ENCODE peak calls at places on chromosomes 2 and 18, in four cellular contexts. F is K562, G is SK-N-SH, I is GM12878. V is an unnamed sample.

GRCh38 chr2:237744613-237745249 is 53.8 kb upstream of the RBM44 start:
- DNase-seq in G (peak; percentile 92), F (peak; percentile 75), I (no peak), V (peak; percentile 23)

GRCh38 chr2:205892141-205893064 is 193.6 kb downstream of the INO80D start:
- DNase-seq in G (no peak), F (no peak), I (no peak), V (no peak)

GRCh38 chr2:199488772-199489400 is 31.1 kb upstream of the SATB2 start:
- DNase-seq in F (peak; percentile 65), I (no peak), G (peak; percentile 59), V (no peak)

GRCh38 chr2:215601990-215602721 is 166.3 kb upstream of the FN1 start:
- DNase-seq in G (no peak), I (no peak), F (no peak), V (no peak)

GRCh38 chr2:98519851-98520250 is 75.2 kb downstream of the INPP4A start:
- DNase-seq in F (no peak), G (no peak), I (no peak), V (no peak)

GRCh38 chr18:40124107-40124506 is 1830.9 kb upstream of the PIK3C3 start:
- DNase-seq in G (no peak), F (no peak), I (no peak), V (no peak)

GRCh38 chr2:132589060-132589765 is 80.8 kb downstream of the LYPD1 start:
- DNase-seq in G (peak; percentile 38), I (no peak), F (no peak), V (peak; percentile 32)

GRCh38 chr2:63790913-63791312 is 50.8 kb upstream of the UGP2 start:
- DNase-seq in F (no peak), I (no peak), G (no peak), V (no peak)

GRCh38 chr2:15367715-15368114 is 193.4 kb downstream of the NBAS start:
- DNase-seq in F (no peak), I (no peak), G (no peak), V (no peak)

GRCh38 chr2:58972737-58973136 is 731.6 kb upstream of the FANCL start:
- DNase-seq in F (no peak), G (peak; percentile 23), I (no peak), V (no peak)

GRCh38 chr2:172704072-172704936 is 31.3 kb upstream of the RAPGEF4 start:
- DNase-seq in G (peak; percentile 44), I (no peak), F (peak; percentile 33), V (no peak)

GRCh38 chr2:237723613-237724012 is 75.0 kb upstream of the RBM44 start:
- DNase-seq in I (no peak), G (peak; percentile 62), F (peak; percentile 58), V (no peak)

GRCh38 chr18:48238636-48239035 is 170.5 kb downstream of the ZBTB7C start:
- DNase-seq in I (no peak), F (no peak), G (no peak), V (no peak)

GRCh38 chr2:236256601-236257000 is 7.6 kb downstream of the ASB18 start:
- DNase-seq in G (no peak), F (no peak), I (no peak), V (no peak)

GRCh38 chr2:12714391-12715221 is 2.1 kb upstream of the TRIB2 start:
- DNase-seq in F (no peak), I (no peak), G (no peak), V (no peak)

GRCh38 chr18:29644276-29644675 is 1398.3 kb downstream of the DSC3 start:
- DNase-seq in F (no peak), G (no peak), I (no peak), V (no peak)

GRCh38 chr2:10490806-10491291 is 42.7 kb upstream of the ODC1 start:
- DNase-seq in I (no peak), G (no peak), F (no peak), V (no peak)

GRCh38 chr2:175363719-175364118 is 182.2 kb upstream of the ATP5MC3 start:
- DNase-seq in I (no peak), G (no peak), F (no peak), V (no peak)

GRCh38 chr2:49248506-49248905 is 94.2 kb upstream of the FSHR start:
- DNase-seq in I (no peak), F (no peak), G (no peak), V (no peak)

GRCh38 chr2:119678021-119678656 is 862 bp upstream of the TMEM177 start:
- DNase-seq in I (no peak), F (no peak), G (peak; percentile 49), V (no peak)

GRCh38 chr2:25558262-25558661 is 115.1 kb downstream of the DTNB start:
- DNase-seq in I (peak; percentile 75), F (no peak), G (no peak), V (no peak)

GRCh38 chr2:51734115-51734514 is 702.2 kb upstream of the NRXN1 start:
- DNase-seq in G (no peak), F (no peak), I (no peak), V (no peak)

DNA sequence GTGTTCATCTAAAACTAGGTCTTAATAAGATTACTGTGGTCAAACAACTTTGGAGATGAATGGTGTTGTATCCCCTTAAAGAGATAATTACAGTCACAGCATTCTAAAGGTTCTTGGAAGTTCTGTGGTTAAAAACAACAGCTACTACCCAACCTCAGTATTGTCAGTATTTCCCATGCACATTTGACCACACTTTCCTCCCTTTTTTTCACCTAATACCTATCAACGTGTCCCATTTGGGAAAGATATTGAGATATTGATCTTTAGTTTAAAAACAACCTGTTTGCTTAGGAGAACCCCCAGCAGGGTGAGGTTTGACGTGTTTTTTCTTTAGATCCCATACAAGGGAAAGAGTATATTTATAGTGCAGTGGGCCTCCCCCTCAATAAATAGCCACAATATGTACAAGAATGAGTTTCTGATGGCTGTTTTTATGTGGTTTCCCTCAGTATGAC is 65.6 kb downstream of the WDR7 start:
- DNase-seq in G (no peak), I (peak; percentile 12), F (no peak), V (no peak)
- TF ChIP-seq NRF1 in G (no peak), I (no peak), F (no peak), V (no peak)

GRCh38 chr2:86078801-86079545 is 26.7 kb downstream of the POLR1A start:
- DNase-seq in G (peak; percentile 31), I (no peak), F (no peak), V (no peak)

GRCh38 chr2:86081724-86082123 is 24.0 kb downstream of the POLR1A start:
- DNase-seq in G (no peak), F (no peak), I (no peak), V (no peak)

GRCh38 chr2:86082768-86083167 is 22.9 kb downstream of the POLR1A start:
- DNase-seq in G (no peak), I (no peak), F (no peak), V (no peak)

GRCh38 chr2:86074811-86075210 is 30.9 kb downstream of the POLR1A start:
- DNase-seq in F (no peak), I (no peak), G (no peak), V (no peak)

GRCh38 chr2:86079981-86080911 is 25.4 kb downstream of the POLR1A start:
- DNase-seq in G (peak; percentile 69), I (peak; percentile 45), F (peak; percentile 49), V (peak; percentile 88)
- TF ChIP-seq NRF1 in G (no peak), I (no peak), F (no peak), V (no peak)

GRCh38 chr2:145464901-145465300 is 945.0 kb upstream of the ZEB2 start:
- DNase-seq in I (no peak), G (no peak), F (no peak), V (no peak)

GRCh38 chr2:145460151-145460550 is 940.2 kb upstream of the ZEB2 start:
- DNase-seq in G (no peak), F (no peak), I (no peak), V (no peak)
- TF ChIP-seq NRF1 in G (no peak), F (no peak), I (no peak), V (no peak)

DNA sequence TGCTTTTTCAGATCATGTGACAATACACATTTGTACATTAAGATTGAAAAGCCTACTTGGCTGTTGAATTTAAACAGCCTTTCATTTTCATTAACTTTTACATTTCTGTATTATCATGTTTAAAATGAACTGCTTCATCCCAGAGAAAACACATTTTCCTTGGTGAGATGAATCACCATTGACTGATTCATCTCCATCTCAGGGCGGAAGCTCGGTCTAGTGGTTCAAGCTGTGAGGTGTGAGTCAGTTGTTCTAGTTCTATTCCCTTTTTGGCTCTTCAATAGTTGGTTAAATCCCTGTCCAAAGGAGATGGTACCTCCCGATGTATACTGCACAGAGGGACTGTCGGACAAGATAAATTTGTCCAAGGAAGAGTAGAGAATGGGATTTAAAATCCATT is 189.7 kb downstream of the ADCYAP1 start:
- DNase-seq in F (no peak), G (no peak), I (no peak), V (no peak)
- TF ChIP-seq NRF1 in F (no peak), G (no peak), I (no peak), V (no peak)

GRCh38 chr2:204124140-204124750 is 187.7 kb downstream of the ICOS start:
- DNase-seq in G (no peak), I (no peak), F (no peak), V (no peak)
- TF ChIP-seq NRF1 in G (no peak), I (no peak), F (no peak), V (no peak)

DNA sequence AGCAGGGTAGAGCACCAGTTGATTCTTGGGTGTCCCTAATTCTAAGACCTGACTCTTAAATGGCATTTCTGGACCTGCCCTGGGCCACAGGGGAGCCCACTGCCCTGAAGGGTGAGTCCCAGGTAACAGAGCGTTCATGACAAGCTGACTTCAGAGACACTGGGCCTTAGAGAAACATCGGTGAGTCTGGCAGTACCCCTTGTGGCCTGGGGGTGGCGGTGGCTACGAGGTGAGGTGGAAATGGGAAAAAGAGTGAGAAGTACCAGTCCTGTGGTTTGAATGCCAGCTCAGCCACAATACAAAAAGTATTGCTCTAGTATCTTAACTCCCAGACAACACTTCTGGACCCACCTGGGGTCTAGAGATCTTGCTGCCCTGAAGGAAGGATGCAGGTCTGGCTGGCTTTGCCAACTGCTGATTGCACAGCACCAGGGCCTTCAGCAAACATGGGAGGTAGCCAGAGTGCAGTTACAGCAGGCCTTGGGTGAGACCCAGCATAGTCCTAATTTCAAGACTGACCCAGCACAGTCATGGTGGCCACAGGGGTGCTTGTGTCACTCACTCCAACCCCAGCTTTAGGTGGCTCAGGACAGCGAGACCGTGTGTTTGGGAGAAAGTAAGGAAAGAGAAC is 44.5 kb downstream of the USP34 start:
- DNase-seq in I (no peak), F (peak; percentile 56), G (peak; percentile 42), V (peak; percentile 83)
- TF ChIP-seq NRF1 in I (no peak), F (no peak), G (no peak), V (no peak)

DNA sequence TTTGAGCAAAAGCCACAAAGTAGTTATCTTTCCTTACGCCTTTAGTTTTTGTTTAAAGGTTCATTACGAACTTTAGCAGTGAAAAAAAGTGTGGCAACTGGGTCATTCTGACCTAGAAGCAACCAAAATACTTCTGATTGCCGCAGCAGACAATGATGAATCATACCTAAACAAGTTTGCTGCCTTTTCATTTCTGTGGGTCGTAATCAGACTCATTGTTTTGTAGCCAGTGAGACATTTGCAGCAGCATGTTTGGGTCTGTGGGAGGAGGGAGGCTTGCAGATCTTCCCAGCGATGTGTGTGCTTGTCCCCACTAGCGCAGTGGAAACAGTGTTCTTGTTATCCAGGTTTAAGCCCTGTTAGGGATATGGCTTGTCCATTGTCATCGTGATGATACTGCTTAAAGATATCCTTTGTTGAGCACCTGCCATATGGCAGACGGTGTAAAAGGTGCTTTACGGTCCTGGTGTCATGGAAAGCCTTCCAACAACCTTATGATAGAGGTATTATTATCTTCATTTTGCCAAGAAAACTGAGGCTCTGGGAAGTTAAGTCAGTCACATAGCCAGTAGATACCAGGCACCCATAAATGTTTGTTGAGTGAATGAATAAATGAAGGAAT is 1.3 kb upstream of the GREB1 start:
- DNase-seq in I (no peak), F (no peak), G (no peak), V (no peak)
- TF ChIP-seq NRF1 in I (no peak), F (no peak), G (no peak), V (no peak)

GRCh38 chr2:177588671-177589070 is 196.1 kb downstream of the AGPS start:
- DNase-seq in I (no peak), F (no peak), G (no peak), V (no peak)
- TF ChIP-seq NRF1 in I (no peak), F (no peak), G (no peak), V (no peak)